ENCODE peak calls at places on chromosomes 5 and 9, in eight cellular contexts. H, C, D, Z, S, K, P and J are unnamed samples.

GRCh38 chr5:155004138-155004744 is 9.3 kb upstream of the KIF4B start:
- DNase-seq in P (no peak), D (no peak), Z (peak; percentile 56), C (no peak), S (no peak), K (peak; percentile 5), H (peak; percentile 6), J (peak; percentile 49)

GRCh38 chr5:158390556-158390955 is 531.6 kb upstream of the CLINT1 start:
- DNase-seq in S (no peak), D (no peak), Z (peak; percentile 94), K (peak; percentile 46), C (peak; percentile 87), H (no peak), P (no peak), J (no peak)

GRCh38 chr5:169244812-169245211 is 56.1 kb downstream of the SLIT3 start:
- DNase-seq in K (no peak), H (no peak), D (no peak), C (no peak), P (no peak), Z (no peak), S (no peak), J (no peak)

GRCh38 chr9:22112870-22113846 is 104.1 kb upstream of the CDKN2B start:
- DNase-seq in S (no peak), P (no peak), H (no peak), Z (no peak), D (no peak), K (no peak), C (no peak), J (no peak)

GRCh38 chr5:119339965-119340364 is 15.9 kb upstream of the TNFAIP8 start:
- DNase-seq in D (no peak), Z (no peak), H (no peak), S (no peak), K (peak; percentile 63), C (no peak), P (no peak), J (no peak)

GRCh38 chr9:99345936-99346335 is 123.9 kb downstream of the SEC61B start:
- DNase-seq in Z (peak; percentile 74), S (no peak), C (peak; percentile 76), K (no peak), H (no peak), P (no peak), D (no peak), J (no peak)

GRCh38 chr5:24712947-24713346 is 68.2 kb upstream of the CDH10 start:
- DNase-seq in P (no peak), H (no peak), K (no peak), Z (no peak), D (no peak), C (no peak), S (no peak), J (no peak)

GRCh38 chr5:177085985-177086917 is at the start of gene FGFR4:
- DNase-seq in Z (peak; percentile 81), D (no peak), H (no peak), P (no peak), C (peak; percentile 39), S (peak; percentile 75), K (peak; percentile 82), J (peak; percentile 71)

GRCh38 chr5:154444559-154445421 is 1.0 kb upstream of the SAP30L start:
- DNase-seq in Z (peak; percentile 6), S (no peak), D (peak; percentile 34), H (peak; percentile 19), C (no peak), P (no peak), K (peak; percentile 28), J (peak; percentile 57)

GRCh38 chr5:109451161-109451560 is 41.4 kb upstream of the PJA2 start:
- DNase-seq in S (no peak), Z (no peak), P (no peak), H (no peak), K (no peak), C (no peak), D (no peak), J (no peak)

GRCh38 chr9:126150411-126151030 is 176.1 kb upstream of the MVB12B start:
- DNase-seq in C (no peak), P (no peak), H (no peak), D (no peak), S (no peak), K (no peak), Z (no peak), J (peak; percentile 29)

GRCh38 chr5:72109051-72109411 is 1.8 kb downstream of the MAP1B start:
- DNase-seq in S (no peak), D (no peak), H (no peak), C (no peak), K (no peak), Z (no peak), P (no peak), J (no peak)

GRCh38 chr5:37838933-37839341 is 904 bp downstream of the GDNF start:
- DNase-seq in D (peak; percentile 25), C (no peak), S (no peak), K (no peak), Z (no peak), H (no peak), P (no peak), J (no peak)

GRCh38 chr9:84054341-84055010 is 73.9 kb downstream of the RMI1 start:
- DNase-seq in K (no peak), D (no peak), Z (no peak), C (no peak), H (no peak), S (peak; percentile 70), P (no peak), J (no peak)

GRCh38 chr5:65152131-65152530 is 329.6 kb downstream of the ADAMTS6 start:
- DNase-seq in K (no peak), P (no peak), D (no peak), C (peak; percentile 51), Z (peak; percentile 42), S (no peak), H (no peak), J (no peak)

GRCh38 chr5:1007221-1007680 is 1.4 kb upstream of the NKD2 start:
- DNase-seq in H (no peak), P (no peak), C (no peak), Z (no peak), K (no peak), S (no peak), D (peak; percentile 13), J (peak; percentile 41)

GRCh38 chr5:50978903-50979302 is 312.5 kb downstream of the PARP8 start:
- DNase-seq in C (no peak), D (no peak), H (no peak), S (no peak), Z (no peak), P (no peak), K (no peak), J (no peak)

GRCh38 chr9:89564257-89564878 is 40.4 kb upstream of the GADD45G start:
- DNase-seq in D (no peak), K (peak; percentile 62), P (no peak), S (no peak), C (no peak), H (no peak), Z (peak; percentile 16), J (no peak)

GRCh38 chr5:40679998-40680681 is 425 bp downstream of the PTGER4 start:
- DNase-seq in C (no peak), K (no peak), Z (peak; percentile 41), S (no peak), D (no peak), P (peak; percentile 32), H (no peak), J (peak; percentile 66)

GRCh38 chr5:115736004-115736689 is 80.3 kb downstream of the CDO1 start:
- DNase-seq in P (no peak), K (no peak), S (no peak), C (no peak), D (no peak), Z (no peak), H (no peak), J (no peak)

GRCh38 chr9:26331223-26331622 is 561.4 kb downstream of the CAAP1 start:
- DNase-seq in H (no peak), C (no peak), K (no peak), S (no peak), P (no peak), D (no peak), Z (no peak), J (no peak)

DNA sequence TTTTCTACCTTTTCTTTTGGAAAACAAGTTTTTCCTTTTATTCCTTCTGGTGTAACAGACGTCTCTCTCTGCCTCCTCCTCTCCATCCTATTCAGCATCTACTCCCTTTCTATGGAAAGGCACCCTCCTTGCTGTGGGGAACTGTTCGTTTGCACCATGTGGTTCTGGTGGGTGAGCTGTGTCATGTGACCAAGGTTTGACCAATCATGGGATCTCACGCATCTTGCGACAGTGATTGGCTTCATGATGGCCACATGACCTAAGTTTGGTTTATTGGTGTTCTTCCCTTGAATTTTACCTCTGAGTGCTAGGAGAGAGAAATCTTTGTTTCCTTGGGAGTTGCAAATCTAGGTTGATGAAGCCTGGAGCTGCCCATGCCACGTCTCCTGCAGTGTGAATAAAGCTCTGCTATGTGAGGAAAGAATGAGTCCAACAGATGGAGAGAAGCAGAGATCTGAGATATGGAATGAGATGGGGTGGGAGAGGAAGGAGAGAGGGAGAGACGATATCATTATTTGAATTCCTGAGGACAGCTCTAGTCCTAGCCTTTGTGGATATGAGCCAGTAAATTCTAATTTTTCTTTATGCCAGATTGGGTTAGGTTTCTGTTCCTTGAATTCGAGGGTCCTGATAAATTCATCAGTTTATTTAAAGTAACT is 178.8 kb upstream of the IL12B start:
- DNase-seq in H (no peak), S (no peak), P (no peak), C (peak; percentile 13), Z (no peak), K (no peak), D (no peak), J (no peak)
- H3K4me1 ChIP-seq in H (no peaks in the 10 kb centered on the region), S (peaks cover 19% of the 10 kb centered on the region), P (no peaks in the 10 kb centered on the region), C (peaks cover 21% of the 10 kb centered on the region), Z (peaks cover 56% of the 10 kb centered on the region), K (no peaks in the 10 kb centered on the region), D (peaks cover 4% of the 10 kb centered on the region), J (no peaks in the 10 kb centered on the region)

GRCh38 chr5:108418172-108418571 is 36.3 kb upstream of the FBXL17 start:
- DNase-seq in H (no peak), Z (no peak), S (no peak), D (no peak), K (no peak), P (no peak), C (no peak), J (no peak)
- H3K4me3 ChIP-seq in H (no peak overlapping the region), Z (no peak overlapping the region), S (no peak overlapping the region), D (no peak overlapping the region), K (no peak overlapping the region), P (no peak overlapping the region), C (no peak overlapping the region), J (no peak overlapping the region)

GRCh38 chr9:100370064-100370723 is 17.5 kb upstream of the TEX10 start:
- DNase-seq in H (no peak), K (no peak), Z (peak; percentile 13), C (no peak), S (no peak), D (no peak), P (no peak), J (no peak)
- H3K4me1 ChIP-seq in H (no peaks in the 10 kb centered on the region), K (no peaks in the 10 kb centered on the region), Z (no peaks in the 10 kb centered on the region), C (no peaks in the 10 kb centered on the region), S (no peaks in the 10 kb centered on the region), D (no peaks in the 10 kb centered on the region), P (no peaks in the 10 kb centered on the region), J (no peaks in the 10 kb centered on the region)

DNA sequence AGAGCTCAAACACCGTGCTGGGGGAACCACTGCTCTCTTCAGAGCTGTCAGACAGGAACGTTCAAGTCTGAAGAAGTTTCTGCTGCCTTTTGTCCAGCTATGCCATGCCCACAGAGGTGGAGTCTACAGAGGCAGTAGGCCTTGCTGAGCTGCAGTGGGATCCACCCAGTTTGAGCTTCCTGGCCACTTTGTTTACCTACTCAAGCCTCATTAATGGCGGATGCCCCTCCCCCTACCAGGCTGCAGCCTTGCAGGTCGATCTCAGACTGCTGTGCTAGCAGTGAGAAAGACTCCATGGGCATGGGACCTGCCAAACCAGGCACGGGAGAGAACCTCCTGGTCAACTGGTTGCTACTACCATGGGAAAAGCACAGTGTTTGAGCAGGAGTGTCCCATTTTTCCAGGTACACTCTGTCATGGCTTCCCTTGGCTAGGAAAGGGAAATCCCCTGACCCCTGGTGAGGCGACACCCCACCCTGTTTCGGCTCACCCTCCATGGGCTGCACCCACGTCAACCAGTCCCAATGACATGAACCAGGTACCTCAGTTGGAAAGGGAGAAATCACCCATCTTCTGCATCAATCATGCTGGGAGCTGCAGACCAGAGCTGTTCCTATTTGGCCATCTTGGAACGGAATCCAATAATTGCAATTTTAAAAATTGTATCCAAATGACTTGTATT is 246.9 kb upstream of the ADAMTS16 start:
- DNase-seq in S (no peak), Z (no peak), P (no peak), C (no peak), H (no peak), D (no peak), K (no peak), J (no peak)
- H3K4me3 ChIP-seq in S (no peak overlapping the region), Z (no peak overlapping the region), P (no peak overlapping the region), C (no peak overlapping the region), H (no peak overlapping the region), D (no peak overlapping the region), K (no peak overlapping the region), J (no peak overlapping the region)